ENCODE peak calls at places on chromosomes 4 and X, in nine cellular contexts. One of them, this sample, is unnamed. For H3K4me1, the result is how much of the 10 kb centered on the place peaks cover.

GRCh38 chr4:147334478-147334877 is 146.4 kb upstream of the EDNRA start:
- DNase-seq in PC-3: peak
- DNase-seq in breast epithelium: no peak
- DNase-seq in GM23338: no peak
- DNase-seq in colonic mucosa: no peak
- DNase-seq in GM12878: no peak
- DNase-seq in ovary: no peak
- DNase-seq in cardiac muscle cell: no peak
- DNase-seq in tibial nerve: no peak
- DNase-seq in this sample: no peak

GRCh38 chrX:55758033-55758432 is 40.5 kb downstream of the RRAGB start:
- DNase-seq in GM12878: no peak
- DNase-seq in tibial nerve: no peak
- DNase-seq in PC-3: peak
- DNase-seq in colonic mucosa: no peak
- DNase-seq in breast epithelium: no peak
- DNase-seq in ovary: no peak
- DNase-seq in GM23338: no peak
- DNase-seq in cardiac muscle cell: no peak
- DNase-seq in this sample: no peak

GRCh38 chrX:85897376-85898110 is 149.8 kb downstream of the CHM start:
- DNase-seq in colonic mucosa: no peak
- DNase-seq in tibial nerve: no peak
- DNase-seq in GM12878: no peak
- DNase-seq in breast epithelium: no peak
- DNase-seq in cardiac muscle cell: no peak
- DNase-seq in ovary: no peak
- DNase-seq in GM23338: no peak
- DNase-seq in PC-3: no peak
- DNase-seq in this sample: no peak

GRCh38 chr4:5683566-5683965 is 24.8 kb downstream of the EVC2 start:
- DNase-seq in ovary: no peak
- DNase-seq in colonic mucosa: no peak
- DNase-seq in PC-3: no peak
- DNase-seq in GM23338: no peak
- DNase-seq in tibial nerve: no peak
- DNase-seq in GM12878: no peak
- DNase-seq in cardiac muscle cell: no peak
- DNase-seq in breast epithelium: no peak
- DNase-seq in this sample: no peak

GRCh38 chrX:100494570-100494969 is 84.5 kb upstream of the PCDH19 start:
- DNase-seq in ovary: no peak
- DNase-seq in PC-3: peak
- DNase-seq in tibial nerve: no peak
- DNase-seq in GM12878: no peak
- DNase-seq in breast epithelium: no peak
- DNase-seq in cardiac muscle cell: peak
- DNase-seq in GM23338: no peak
- DNase-seq in colonic mucosa: peak
- DNase-seq in this sample: no peak

GRCh38 chr4:73692701-73693100 is 47.7 kb upstream of the CXCL8 start:
- DNase-seq in cardiac muscle cell: no peak
- DNase-seq in colonic mucosa: no peak
- DNase-seq in breast epithelium: no peak
- DNase-seq in GM23338: no peak
- DNase-seq in tibial nerve: no peak
- DNase-seq in PC-3: peak
- DNase-seq in ovary: no peak
- DNase-seq in GM12878: no peak
- DNase-seq in this sample: no peak

GRCh38 chrX:132257116-132257515 is 37.9 kb upstream of the RAP2C start:
- DNase-seq in tibial nerve: no peak
- DNase-seq in PC-3: no peak
- DNase-seq in ovary: no peak
- DNase-seq in cardiac muscle cell: no peak
- DNase-seq in GM23338: no peak
- DNase-seq in colonic mucosa: no peak
- DNase-seq in GM12878: no peak
- DNase-seq in breast epithelium: no peak
- DNase-seq in this sample: no peak

GRCh38 chrX:16005899-16006298 is 117.5 kb upstream of the GRPR start:
- DNase-seq in colonic mucosa: no peak
- DNase-seq in GM23338: no peak
- DNase-seq in GM12878: no peak
- DNase-seq in ovary: no peak
- DNase-seq in breast epithelium: no peak
- DNase-seq in tibial nerve: no peak
- DNase-seq in PC-3: no peak
- DNase-seq in cardiac muscle cell: no peak
- DNase-seq in this sample: no peak

GRCh38 chr4:76883147-76883546 is 14.8 kb downstream of the SOWAHB start:
- DNase-seq in cardiac muscle cell: no peak
- DNase-seq in tibial nerve: no peak
- DNase-seq in colonic mucosa: no peak
- DNase-seq in GM12878: no peak
- DNase-seq in breast epithelium: no peak
- DNase-seq in ovary: no peak
- DNase-seq in PC-3: no peak
- DNase-seq in GM23338: no peak
- DNase-seq in this sample: no peak

GRCh38 chr4:34039766-34040165 is 2204.5 kb downstream of the ARAP2 start:
- DNase-seq in colonic mucosa: no peak
- DNase-seq in cardiac muscle cell: no peak
- DNase-seq in tibial nerve: no peak
- DNase-seq in GM23338: no peak
- DNase-seq in GM12878: no peak
- DNase-seq in PC-3: no peak
- DNase-seq in breast epithelium: no peak
- DNase-seq in ovary: no peak
- DNase-seq in this sample: no peak

GRCh38 chr4:183323295-183323694 is 1.1 kb upstream of the CLDN24 start:
- DNase-seq in GM23338: no peak
- DNase-seq in ovary: no peak
- DNase-seq in breast epithelium: no peak
- DNase-seq in PC-3: no peak
- DNase-seq in tibial nerve: no peak
- DNase-seq in GM12878: no peak
- DNase-seq in colonic mucosa: no peak
- DNase-seq in cardiac muscle cell: no peak
- DNase-seq in this sample: peak

GRCh38 chr4:169158046-169158445 is 112.7 kb downstream of the SH3RF1 start:
- DNase-seq in colonic mucosa: no peak
- DNase-seq in cardiac muscle cell: no peak
- DNase-seq in tibial nerve: no peak
- DNase-seq in PC-3: no peak
- DNase-seq in ovary: no peak
- DNase-seq in GM12878: no peak
- DNase-seq in GM23338: no peak
- DNase-seq in breast epithelium: no peak
- DNase-seq in this sample: no peak

GRCh38 chr4:75919914-75920313 is 17.7 kb upstream of the PPEF2 start:
- DNase-seq in ovary: no peak
- DNase-seq in breast epithelium: no peak
- DNase-seq in PC-3: no peak
- DNase-seq in cardiac muscle cell: no peak
- DNase-seq in GM12878: no peak
- DNase-seq in colonic mucosa: peak
- DNase-seq in tibial nerve: no peak
- DNase-seq in GM23338: no peak
- DNase-seq in this sample: no peak

GRCh38 chr4:89379541-89380035 is 72.0 kb upstream of the GPRIN3 start:
- DNase-seq in tibial nerve: no peak
- DNase-seq in breast epithelium: no peak
- DNase-seq in ovary: no peak
- DNase-seq in colonic mucosa: peak
- DNase-seq in PC-3: no peak
- DNase-seq in cardiac muscle cell: no peak
- DNase-seq in GM23338: no peak
- DNase-seq in GM12878: no peak
- DNase-seq in this sample: no peak

GRCh38 chrX:148580016-148580415 is 79.6 kb downstream of the AFF2 start:
- DNase-seq in breast epithelium: no peak
- DNase-seq in cardiac muscle cell: no peak
- DNase-seq in GM12878: no peak
- DNase-seq in colonic mucosa: no peak
- DNase-seq in tibial nerve: no peak
- DNase-seq in PC-3: no peak
- DNase-seq in GM23338: no peak
- DNase-seq in ovary: no peak
- DNase-seq in this sample: no peak

GRCh38 chrX:86910602-86911311 is 606.8 kb upstream of the KLHL4 start:
- DNase-seq in breast epithelium: no peak
- DNase-seq in colonic mucosa: no peak
- DNase-seq in PC-3: no peak
- DNase-seq in GM23338: no peak
- DNase-seq in GM12878: no peak
- DNase-seq in tibial nerve: no peak
- DNase-seq in ovary: no peak
- DNase-seq in cardiac muscle cell: no peak
- DNase-seq in this sample: no peak

GRCh38 chrX:140343226-140343873 is 161.5 kb downstream of the SOX3 start:
- DNase-seq in tibial nerve: no peak
- DNase-seq in ovary: no peak
- DNase-seq in GM12878: no peak
- DNase-seq in breast epithelium: no peak
- DNase-seq in PC-3: peak
- DNase-seq in cardiac muscle cell: no peak
- DNase-seq in colonic mucosa: no peak
- DNase-seq in GM23338: no peak
- DNase-seq in this sample: no peak

GRCh38 chr4:77804471-77804870 is 14.7 kb downstream of the CNOT6L start:
- DNase-seq in breast epithelium: no peak
- DNase-seq in PC-3: no peak
- DNase-seq in tibial nerve: no peak
- DNase-seq in GM12878: no peak
- DNase-seq in GM23338: no peak
- DNase-seq in ovary: no peak
- DNase-seq in colonic mucosa: no peak
- DNase-seq in cardiac muscle cell: no peak
- DNase-seq in this sample: no peak

DNA sequence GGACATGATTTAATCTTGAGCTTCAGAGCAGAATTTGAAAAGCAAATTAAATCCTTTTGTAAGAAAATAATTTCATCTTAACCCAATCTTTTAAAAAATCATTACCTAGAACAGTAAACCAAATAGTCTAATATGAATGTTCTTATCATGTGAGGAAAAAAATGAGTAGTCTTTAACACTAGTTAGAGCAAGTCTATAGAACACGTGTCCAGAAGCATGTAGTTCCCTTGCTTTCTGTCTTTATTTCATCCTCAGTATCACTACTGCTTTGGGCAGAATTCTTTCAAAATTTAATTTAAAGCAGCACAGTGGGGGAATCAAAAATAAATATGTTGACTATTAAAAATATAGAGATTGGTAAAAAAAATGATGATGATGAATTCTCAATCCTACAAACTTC is 2.1 kb downstream of the RBM47 start:
- DNase-seq in breast epithelium: no peak
- DNase-seq in colonic mucosa: no peak
- DNase-seq in GM23338: no peak
- DNase-seq in ovary: no peak
- DNase-seq in GM12878: no peak
- DNase-seq in PC-3: no peak
- DNase-seq in tibial nerve: no peak
- DNase-seq in cardiac muscle cell: no peak
- DNase-seq in this sample: no peak
- H3K4me1 ChIP-seq in breast epithelium: under half
- H3K4me1 ChIP-seq in colonic mucosa: under half
- H3K4me1 ChIP-seq in GM23338: under half
- H3K4me1 ChIP-seq in ovary: under half
- H3K4me1 ChIP-seq in GM12878: under half
- H3K4me1 ChIP-seq in PC-3: half or more
- H3K4me1 ChIP-seq in tibial nerve: under half
- H3K4me1 ChIP-seq in cardiac muscle cell: under half
- H3K4me1 ChIP-seq in this sample: under half

GRCh38 chrX:107673401-107673800 is 45.1 kb downstream of the PRPS1 start:
- DNase-seq in GM23338: no peak
- DNase-seq in tibial nerve: no peak
- DNase-seq in breast epithelium: no peak
- DNase-seq in GM12878: no peak
- DNase-seq in PC-3: no peak
- DNase-seq in cardiac muscle cell: no peak
- DNase-seq in ovary: no peak
- DNase-seq in colonic mucosa: no peak
- DNase-seq in this sample: no peak
- H3K4me3 ChIP-seq in GM23338: no peak
- H3K4me3 ChIP-seq in tibial nerve: peak
- H3K4me3 ChIP-seq in breast epithelium: no peak
- H3K4me3 ChIP-seq in GM12878: no peak
- H3K4me3 ChIP-seq in PC-3: peak
- H3K4me3 ChIP-seq in cardiac muscle cell: no peak
- H3K4me3 ChIP-seq in ovary: no peak
- H3K4me3 ChIP-seq in colonic mucosa: no peak
- H3K4me3 ChIP-seq in this sample: no peak

GRCh38 chr4:3767569-3768288 is 1.5 kb downstream of the ADRA2C start:
- DNase-seq in GM23338: peak
- DNase-seq in GM12878: no peak
- DNase-seq in cardiac muscle cell: peak
- DNase-seq in ovary: no peak
- DNase-seq in breast epithelium: no peak
- DNase-seq in tibial nerve: no peak
- DNase-seq in PC-3: no peak
- DNase-seq in colonic mucosa: peak
- DNase-seq in this sample: no peak

GRCh38 chr4:3766207-3766790 is at the start of gene ADRA2C:
- DNase-seq in colonic mucosa: no peak
- DNase-seq in cardiac muscle cell: peak
- DNase-seq in GM23338: peak
- DNase-seq in GM12878: no peak
- DNase-seq in tibial nerve: no peak
- DNase-seq in PC-3: no peak
- DNase-seq in breast epithelium: no peak
- DNase-seq in ovary: no peak
- DNase-seq in this sample: no peak

GRCh38 chr4:3768842-3769641 is 2.9 kb downstream of the ADRA2C start:
- DNase-seq in GM23338: no peak
- DNase-seq in GM12878: no peak
- DNase-seq in cardiac muscle cell: no peak
- DNase-seq in tibial nerve: no peak
- DNase-seq in ovary: no peak
- DNase-seq in PC-3: no peak
- DNase-seq in breast epithelium: no peak
- DNase-seq in colonic mucosa: no peak
- DNase-seq in this sample: no peak

GRCh38 chr4:3765271-3766206 is 646 bp upstream of the ADRA2C start:
- DNase-seq in cardiac muscle cell: peak
- DNase-seq in breast epithelium: no peak
- DNase-seq in GM12878: no peak
- DNase-seq in colonic mucosa: peak
- DNase-seq in PC-3: peak
- DNase-seq in ovary: no peak
- DNase-seq in tibial nerve: no peak
- DNase-seq in GM23338: peak
- DNase-seq in this sample: no peak

GRCh38 chr4:3766791-3767561 is 791 bp downstream of the ADRA2C start:
- DNase-seq in colonic mucosa: no peak
- DNase-seq in breast epithelium: no peak
- DNase-seq in cardiac muscle cell: peak
- DNase-seq in GM12878: no peak
- DNase-seq in tibial nerve: no peak
- DNase-seq in ovary: no peak
- DNase-seq in GM23338: peak
- DNase-seq in PC-3: no peak
- DNase-seq in this sample: no peak
- TF ChIP-seq CTCF in colonic mucosa: no peak
- TF ChIP-seq CTCF in breast epithelium: no peak
- TF ChIP-seq CTCF in cardiac muscle cell: no peak
- TF ChIP-seq CTCF in GM12878: no peak
- TF ChIP-seq CTCF in tibial nerve: no peak
- TF ChIP-seq CTCF in ovary: no peak
- TF ChIP-seq CTCF in GM23338: peak
- TF ChIP-seq CTCF in PC-3: no peak
- TF ChIP-seq CTCF in this sample: no peak

GRCh38 chrX:119624417-119624816 is 18.2 kb upstream of the NKRF start:
- DNase-seq in tibial nerve: no peak
- DNase-seq in ovary: no peak
- DNase-seq in GM23338: no peak
- DNase-seq in PC-3: no peak
- DNase-seq in cardiac muscle cell: no peak
- DNase-seq in colonic mucosa: no peak
- DNase-seq in breast epithelium: no peak
- DNase-seq in GM12878: no peak
- DNase-seq in this sample: no peak
- H3K4me1 ChIP-seq in tibial nerve: under half
- H3K4me1 ChIP-seq in ovary: under half
- H3K4me1 ChIP-seq in GM23338: under half
- H3K4me1 ChIP-seq in PC-3: under half
- H3K4me1 ChIP-seq in cardiac muscle cell: under half
- H3K4me1 ChIP-seq in colonic mucosa: under half
- H3K4me1 ChIP-seq in breast epithelium: under half
- H3K4me1 ChIP-seq in GM12878: under half
- H3K4me1 ChIP-seq in this sample: under half